ENCODE peak calls at places on chromosomes 12 and 14, in eight cellular contexts. S is adrenal gland, R is AG04450, P is right cardiac atrium, T is WERI-Rb-1, C is pancreas, A is SK-N-MC, W is aorta. X is an unnamed sample.

GRCh38 chr12:4438834-4439596 is 6.6 kb downstream of the FGF6 start:
- DNase-seq in S (no peak), R (no peak), P (no peak), T (no peak), C (no peak), A (no peak), W (no peak), X (no peak)

GRCh38 chr14:35355981-35356839 is 48.3 kb downstream of the NFKBIA start:
- DNase-seq in S (no peak), R (no peak), P (no peak), T (no peak), C (no peak), A (no peak), W (no peak), X (no peak)

GRCh38 chr14:91681893-91682563 is 49.9 kb downstream of the CATSPERB start:
- DNase-seq in S (no peak), R (no peak), P (no peak), T (no peak), C (no peak), A (peak; percentile 3), W (no peak), X (no peak)

GRCh38 chr14:60977848-60978247 is 3.0 kb downstream of the TRMT5 start:
- DNase-seq in S (no peak), R (no peak), P (no peak), T (no peak), C (no peak), A (no peak), W (no peak), X (no peak)

GRCh38 chr14:93800038-93800937 is 12.0 kb upstream of the PRIMA1 start:
- DNase-seq in S (no peak), R (no peak), P (no peak), T (no peak), C (no peak), A (no peak), W (peak; percentile 73), X (no peak)

GRCh38 chr12:48817957-48818830 is at the start of gene CACNB3:
- DNase-seq in S (peak; percentile 60), R (no peak), P (peak; percentile 89), T (peak; percentile 92), C (peak; percentile 85), A (no peak), W (peak; percentile 90), X (no peak)

GRCh38 chr14:33934043-33934750 is 16.7 kb downstream of the EGLN3 start:
- DNase-seq in S (no peak), R (no peak), P (no peak), T (no peak), C (no peak), A (no peak), W (no peak), X (no peak)

GRCh38 chr14:72731252-72732020 is 162.5 kb downstream of the DPF3 start:
- DNase-seq in S (no peak), R (no peak), P (no peak), T (no peak), C (no peak), A (no peak), W (no peak), X (no peak)

GRCh38 chr12:79935021-79935623 is at the start of gene PPP1R12A:
- DNase-seq in S (peak; percentile 97), R (peak; percentile 97), P (peak; percentile 99), T (peak; percentile 99), C (peak; percentile 99), A (peak; percentile 50), W (peak; percentile 99), X (peak; percentile 84)

GRCh38 chr14:36660736-36661505 is 739 bp upstream of the PAX9 start:
- DNase-seq in S (no peak), R (no peak), P (peak; percentile 28), T (no peak), C (peak; percentile 70), A (no peak), W (peak; percentile 71), X (no peak)

GRCh38 chr12:85004199-85004598 is 31.9 kb downstream of the TSPAN19 start:
- DNase-seq in S (no peak), R (no peak), P (no peak), T (no peak), C (no peak), A (no peak), W (no peak), X (no peak)

GRCh38 chr12:24473097-24473496 is 475.8 kb downstream of the BCAT1 start:
- DNase-seq in S (no peak), R (no peak), P (no peak), T (no peak), C (no peak), A (no peak), W (no peak), X (no peak)

GRCh38 chr14:57388072-57388471 is 2.3 kb upstream of the NAA30 start:
- DNase-seq in S (no peak), R (no peak), P (no peak), T (no peak), C (no peak), A (no peak), W (no peak), X (no peak)

GRCh38 chr12:53208877-53209463 is 1.9 kb upstream of the ITGB7 start:
- DNase-seq in S (no peak), R (no peak), P (no peak), T (no peak), C (no peak), A (no peak), W (peak; percentile 47), X (no peak)

GRCh38 chr12:40827923-40828592 is 135.8 kb downstream of the CNTN1 start:
- DNase-seq in S (no peak), R (no peak), P (no peak), T (no peak), C (no peak), A (no peak), W (no peak), X (no peak)

DNA sequence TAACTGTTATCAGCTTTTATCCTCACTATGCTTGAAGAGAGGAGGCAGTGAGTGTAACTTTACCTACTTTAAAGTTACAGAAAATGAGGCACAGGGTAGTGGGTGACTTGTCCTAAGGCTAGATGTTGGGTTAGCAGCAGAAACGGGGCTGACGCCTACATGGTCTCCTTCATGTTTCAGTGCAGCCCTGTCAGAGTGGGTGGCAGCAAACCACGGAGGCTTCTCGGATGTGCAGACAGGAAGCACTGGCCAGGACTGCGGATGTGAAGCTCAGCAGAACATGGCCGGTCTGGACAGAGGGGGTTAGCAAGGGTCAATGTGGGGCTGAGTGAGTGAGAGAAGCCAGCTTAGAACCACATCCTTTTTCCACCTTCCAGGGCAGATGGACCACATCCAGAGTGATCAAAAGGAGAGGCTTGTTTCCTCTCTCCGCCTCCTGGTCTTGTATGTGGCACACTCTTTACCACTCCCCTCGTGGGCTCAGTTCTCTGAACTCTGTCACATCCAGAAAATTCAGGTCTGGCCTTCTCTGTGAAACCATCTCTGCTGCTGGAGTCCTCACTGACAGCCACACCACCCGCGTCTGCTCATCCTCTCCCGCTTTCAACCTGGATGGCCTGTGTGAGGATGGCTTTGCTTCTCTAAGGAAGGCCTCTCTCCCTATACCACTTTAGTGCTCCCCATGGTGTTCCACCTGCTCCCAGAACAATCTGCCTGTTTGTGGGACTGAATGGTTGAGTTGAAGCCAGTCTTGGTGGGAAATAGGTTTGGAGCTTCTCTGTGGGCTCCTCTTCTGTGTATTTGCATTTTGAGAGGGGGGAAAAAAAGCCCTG is 14.1 kb downstream of the SUSD6 start:
- DNase-seq in S (peak; percentile 73), R (no peak), P (peak; percentile 79), T (no peak), C (no peak), A (no peak), W (peak; percentile 80), X (no peak)
- H3K4me3 ChIP-seq in S (no peak overlapping the region), R (no peak overlapping the region), P (no peak overlapping the region), T (no peak overlapping the region), C (no peak overlapping the region), A (no peak overlapping the region), W (no peak overlapping the region), X (no peak overlapping the region)

GRCh38 chr12:42135264-42135814 is 9.3 kb downstream of the GXYLT1 start:
- DNase-seq in S (no peak), R (no peak), P (no peak), T (no peak), C (no peak), A (no peak), W (no peak), X (no peak)
- H3K4me3 ChIP-seq in S (no peak overlapping the region), R (no peak overlapping the region), P (no peak overlapping the region), T (no peak overlapping the region), C (no peak overlapping the region), A (no peak overlapping the region), W (no peak overlapping the region), X (no peak overlapping the region)

DNA sequence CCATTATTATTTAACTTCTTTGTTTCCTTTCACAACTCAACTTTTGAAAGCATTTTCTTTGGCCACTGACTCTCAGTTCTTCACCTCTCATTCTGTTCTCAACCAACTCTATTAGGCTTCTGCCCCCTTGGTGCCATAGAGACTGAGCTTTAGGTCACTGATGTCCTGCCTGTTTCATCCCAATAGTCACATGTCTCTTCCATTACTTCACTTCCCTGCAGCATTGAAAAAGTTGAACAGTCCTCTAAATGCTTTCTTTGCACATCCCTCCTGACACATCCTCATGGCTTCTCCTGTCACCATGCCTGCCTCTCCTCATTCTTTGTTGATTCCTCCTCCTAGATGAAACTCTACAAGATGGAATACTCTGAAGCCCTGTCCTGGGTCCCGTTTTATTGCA is 2.7 kb downstream of the CLEC12A start:
- DNase-seq in S (no peak), R (no peak), P (no peak), T (no peak), C (no peak), A (no peak), W (no peak), X (no peak)
- H3K4me3 ChIP-seq in S (no peak overlapping the region), R (no peak overlapping the region), P (no peak overlapping the region), T (no peak overlapping the region), C (no peak overlapping the region), A (no peak overlapping the region), W (no peak overlapping the region), X (no peak overlapping the region)

GRCh38 chr12:107584523-107584922 is 101.1 kb upstream of the PWP1 start:
- DNase-seq in S (peak; percentile 20), R (no peak), P (no peak), T (no peak), C (no peak), A (no peak), W (no peak), X (no peak)

GRCh38 chr12:107586256-107586970 is 99.2 kb upstream of the PWP1 start:
- DNase-seq in S (no peak), R (no peak), P (no peak), T (no peak), C (no peak), A (no peak), W (no peak), X (no peak)

GRCh38 chr12:107581616-107582015 is 104.0 kb upstream of the PWP1 start:
- DNase-seq in S (no peak), R (no peak), P (no peak), T (no peak), C (no peak), A (no peak), W (no peak), X (no peak)

DNA sequence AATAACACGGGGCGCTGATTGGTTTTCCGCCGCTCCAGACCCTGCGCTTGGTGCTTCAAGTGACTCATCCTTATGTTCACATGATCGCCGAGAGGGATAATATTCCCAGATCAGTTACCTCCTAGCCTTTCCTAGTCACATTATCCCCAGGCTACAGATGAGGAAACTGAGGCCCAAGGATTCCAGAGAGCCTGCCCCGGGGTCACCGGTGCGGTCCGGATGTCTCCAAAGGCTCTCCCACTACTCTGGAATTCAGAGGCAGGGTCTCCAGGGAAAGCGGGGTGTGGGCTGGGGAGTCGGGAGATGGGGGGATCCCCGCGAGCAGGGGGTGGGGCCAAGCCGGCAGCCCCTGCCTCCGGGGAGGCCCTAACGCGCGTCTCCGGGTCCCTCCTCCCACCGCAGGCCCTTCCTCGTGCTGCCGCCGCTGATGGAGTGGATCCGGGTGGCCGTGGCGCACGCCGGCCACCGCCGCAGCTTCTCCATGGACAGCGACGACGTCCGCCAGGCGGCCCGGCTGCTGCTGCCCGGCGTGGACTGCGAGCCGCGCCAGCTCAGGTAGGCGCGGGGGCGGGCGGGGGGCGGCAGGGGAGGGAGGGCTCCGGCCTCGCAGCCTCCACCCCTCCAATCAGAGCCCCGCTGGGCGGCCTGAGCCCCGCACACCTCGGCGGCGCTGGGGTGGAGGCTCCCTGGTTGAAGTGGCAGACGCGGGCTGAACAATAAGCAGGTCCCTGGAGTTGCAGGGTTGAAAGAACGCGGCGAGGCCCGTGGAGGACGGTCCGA is 104.7 kb upstream of the PWP1 start:
- DNase-seq in S (peak; percentile 18), R (no peak), P (no peak), T (no peak), C (no peak), A (no peak), W (no peak), X (no peak)
- H3K4me3 ChIP-seq in S (no peak overlapping the region), R (peak overlapping the region; percentile 38), P (peak overlapping the region; percentile 17), T (no peak overlapping the region), C (no peak overlapping the region), A (no peak overlapping the region), W (no peak overlapping the region), X (no peak overlapping the region)